ENCODE peak calls at places on chromosome 10, in five cellular contexts. P is B cell; T is fibroblast of the aortic adventitia; A is neural progenitor cell; U is CD8-positive, alpha-beta T cell. D is an unnamed sample.

GRCh38 chr10:132585732-132586722 is 48.4 kb downstream of the INPP5A start:
- DNase-seq in P (no peak), T (no peak), A (no peak), U (no peak), D (no peak)

GRCh38 chr10:110737886-110738634 is 93.9 kb downstream of the RBM20 start:
- DNase-seq in P (no peak), T (peak), A (no peak), U (no peak), D (no peak)

GRCh38 chr10:48976208-48976607 is 36.6 kb upstream of the LRRC18 start:
- DNase-seq in P (no peak), T (peak), A (peak), U (no peak), D (no peak)

GRCh38 chr10:71351628-71352319 is 32.7 kb downstream of the SLC29A3 start:
- DNase-seq in P (no peak), T (no peak), A (no peak), U (no peak), D (no peak)

GRCh38 chr10:44725404-44725803 is 185.7 kb upstream of the TMEM72 start:
- DNase-seq in P (peak), T (peak), A (no peak), U (no peak), D (no peak)

GRCh38 chr10:4849555-4850242 is 23.7 kb downstream of the AKR1E2 start:
- DNase-seq in P (peak), T (peak), A (peak), U (peak), D (peak)

GRCh38 chr10:100046088-100046487 is 35.6 kb downstream of the CPN1 start:
- DNase-seq in P (peak), T (peak), A (peak), U (peak), D (peak)

GRCh38 chr10:10869592-10869991 is 148.1 kb upstream of the CELF2 start:
- DNase-seq in P (no peak), T (peak), A (no peak), U (no peak), D (no peak)

GRCh38 chr10:133475821-133476640 is 22.3 kb downstream of the SCART1 start:
- DNase-seq in P (no peak), T (no peak), A (no peak), U (no peak), D (no peak)

GRCh38 chr10:103231047-103231551 is 14.6 kb upstream of the RPEL1 start:
- DNase-seq in P (no peak), T (peak), A (peak), U (no peak), D (no peak)

GRCh38 chr10:29026065-29026797 is 262.6 kb upstream of the LYZL1 start:
- DNase-seq in P (no peak), T (no peak), A (peak), U (no peak), D (no peak)

GRCh38 chr10:74991435-74991834 is 120.0 kb upstream of the SAMD8 start:
- DNase-seq in P (no peak), T (no peak), A (peak), U (no peak), D (no peak)

GRCh38 chr10:87915989-87916388 is 52.6 kb downstream of the PTEN start:
- DNase-seq in P (no peak), T (peak), A (no peak), U (no peak), D (no peak)

GRCh38 chr10:100739516-100740368 is 5.6 kb upstream of the PAX2 start:
- DNase-seq in P (no peak), T (no peak), A (peak), U (no peak), D (no peak)

GRCh38 chr10:109956454-109957091 is 33.3 kb upstream of the XPNPEP1 start:
- DNase-seq in P (peak), T (peak), A (peak), U (no peak), D (no peak)

DNA sequence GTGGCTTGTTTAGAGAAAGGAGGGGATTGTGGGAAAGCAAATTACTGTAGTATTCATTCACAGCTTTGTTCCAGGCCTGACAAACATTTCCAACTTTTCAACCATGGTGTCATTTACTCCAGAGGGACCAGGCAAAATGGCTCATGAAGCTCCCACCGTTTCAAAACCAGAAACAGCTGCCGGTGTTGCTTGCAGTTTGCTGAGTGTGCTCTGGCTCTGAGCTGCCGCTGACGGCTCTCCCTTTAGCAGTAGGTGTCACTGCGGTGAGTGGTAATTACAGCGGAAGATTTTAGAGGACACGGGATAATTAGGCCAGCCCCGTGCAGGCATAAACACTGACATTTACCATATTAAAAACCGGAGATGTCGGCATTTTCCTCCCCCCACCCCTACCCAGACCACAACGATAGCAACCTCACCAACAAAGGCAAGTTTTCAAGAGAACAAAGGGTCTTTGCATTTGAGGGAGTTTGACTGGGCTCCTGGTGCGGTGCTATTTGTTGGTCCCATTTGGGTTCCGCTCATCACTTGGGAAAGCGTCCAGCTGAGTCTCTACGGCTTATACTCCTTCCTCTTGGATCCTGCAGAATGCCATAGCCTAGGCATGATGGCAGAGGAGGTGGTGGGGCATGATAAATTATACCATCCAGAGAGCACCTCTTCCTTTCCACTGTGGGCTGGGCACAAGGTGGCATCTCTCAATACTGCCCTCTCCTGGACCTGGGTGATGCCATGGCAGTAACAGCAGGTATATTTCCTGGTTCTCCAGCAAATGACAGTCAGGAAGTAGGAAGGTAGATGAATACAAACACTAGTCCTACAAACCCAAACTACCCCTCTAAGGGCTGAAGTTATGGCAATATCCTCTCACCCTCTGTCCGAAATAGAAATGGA is 1005.2 kb downstream of the KCNMA1 start:
- DNase-seq in P (no peak), T (no peak), A (peak), U (no peak), D (no peak)
- TF ChIP-seq CTCF in P (no peak), T (peak), A (peak), U (no peak), D (no peak)

GRCh38 chr10:43440782-43441134 is 3.8 kb downstream of the ZNF487 start:
- DNase-seq in P (no peak), T (no peak), A (no peak), U (no peak), D (no peak)
- TF ChIP-seq CTCF in P (no peak), T (no peak), A (no peak), U (no peak), D (no peak)

GRCh38 chr10:119176166-119176565 is 2.4 kb downstream of the PRDX3 start:
- DNase-seq in P (no peak), T (no peak), A (no peak), U (no peak), D (no peak)

GRCh38 chr10:119174109-119174508 is 4.5 kb downstream of the PRDX3 start:
- DNase-seq in P (no peak), T (no peak), A (no peak), U (no peak), D (no peak)

GRCh38 chr10:119177708-119178370 is 773 bp downstream of the PRDX3 start:
- DNase-seq in P (no peak), T (no peak), A (no peak), U (no peak), D (no peak)

DNA sequence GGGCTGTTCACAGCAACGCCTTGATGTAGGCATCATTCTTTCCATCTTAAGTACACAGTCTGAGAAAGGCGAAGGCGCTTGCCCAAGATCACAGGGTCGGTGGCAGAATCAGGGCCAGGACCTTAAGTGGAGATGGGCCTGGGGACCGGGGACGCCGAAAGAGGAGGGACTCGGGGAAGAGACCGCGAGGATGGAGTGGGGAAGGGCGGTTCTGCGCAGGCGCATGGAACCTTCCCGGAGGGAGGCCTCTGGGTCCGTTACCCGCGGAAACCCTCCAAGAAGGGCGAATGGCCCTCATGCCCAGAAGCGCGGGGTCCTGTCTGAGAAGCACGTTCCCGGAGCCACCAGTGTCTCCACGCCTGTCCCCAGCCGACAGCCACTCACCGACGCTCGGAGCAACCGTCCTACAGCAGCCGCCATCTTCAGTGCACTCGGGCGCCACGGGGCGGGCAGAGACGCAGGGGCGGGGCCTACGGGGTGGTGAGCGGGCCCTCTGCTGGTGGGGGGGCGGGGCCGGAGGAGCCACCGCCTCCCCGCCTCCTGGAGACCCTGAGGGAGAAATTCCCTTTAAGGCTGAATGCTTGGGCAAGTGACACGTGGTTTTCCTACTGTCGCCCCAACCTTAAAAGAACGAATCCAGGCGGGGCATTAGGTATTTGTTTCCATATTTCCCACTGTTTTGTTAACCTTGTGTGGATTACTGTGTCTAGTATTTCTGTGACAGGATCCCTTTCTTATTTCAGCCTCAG is at the start of gene PRDX3:
- DNase-seq in P (peak), T (peak), A (peak), U (peak), D (peak)
- TF ChIP-seq CTCF in P (peak), T (no peak), A (no peak), U (no peak), D (no peak)

GRCh38 chr10:86585037-86585725 is 63.6 kb upstream of the WAPL start:
- DNase-seq in P (peak), T (peak), A (peak), U (peak), D (peak)

GRCh38 chr10:86580549-86580886 is 58.9 kb upstream of the WAPL start:
- DNase-seq in P (no peak), T (no peak), A (no peak), U (no peak), D (no peak)

GRCh38 chr10:86585726-86586048 is 64.1 kb upstream of the WAPL start:
- DNase-seq in P (no peak), T (no peak), A (no peak), U (no peak), D (no peak)

GRCh38 chr10:86586516-86586915 is 64.9 kb upstream of the WAPL start:
- DNase-seq in P (no peak), T (no peak), A (no peak), U (no peak), D (no peak)

GRCh38 chr10:86583983-86584382 is 62.4 kb upstream of the WAPL start:
- DNase-seq in P (no peak), T (no peak), A (peak), U (no peak), D (no peak)
- TF ChIP-seq CTCF in P (no peak), T (no peak), A (peak), U (no peak), D (no peak)

D was measured in omental fat pad.